ENCODE peak calls at places on chromosomes 13 and 19, in ten cellular contexts. One of them, this sample, is unnamed.

GRCh38 chr19:58406818-58407657 is 1.4 kb upstream of the ZNF584 start:
- DNase-seq in heart right ventricle: no peak
- DNase-seq in GM12865: no peak
- DNase-seq in PC-9: no peak
- DNase-seq in tibial artery: no peak
- DNase-seq in lower lobe of right lung: no peak
- DNase-seq in RWPE2: no peak
- DNase-seq in hepatocyte: peak; percentile 26
- DNase-seq in spleen: no peak
- DNase-seq in fibroblast of mammary gland: peak; percentile 28
- DNase-seq in this sample: no peak

GRCh38 chr19:46478356-46478986 is 7.1 kb upstream of the PNMA8A start:
- DNase-seq in heart right ventricle: no peak
- DNase-seq in GM12865: peak; percentile 38
- DNase-seq in PC-9: no peak
- DNase-seq in tibial artery: no peak
- DNase-seq in lower lobe of right lung: no peak
- DNase-seq in RWPE2: no peak
- DNase-seq in hepatocyte: no peak
- DNase-seq in spleen: no peak
- DNase-seq in fibroblast of mammary gland: peak; percentile 77
- DNase-seq in this sample: no peak

GRCh38 chr13:73429691-73430090 is 370.9 kb downstream of the KLF5 start:
- DNase-seq in heart right ventricle: no peak
- DNase-seq in GM12865: no peak
- DNase-seq in PC-9: peak; percentile 21
- DNase-seq in tibial artery: no peak
- DNase-seq in lower lobe of right lung: no peak
- DNase-seq in RWPE2: no peak
- DNase-seq in hepatocyte: no peak
- DNase-seq in spleen: no peak
- DNase-seq in fibroblast of mammary gland: peak; percentile 28
- DNase-seq in this sample: peak; percentile 4

GRCh38 chr13:45833663-45834062 is 17.9 kb downstream of the SIAH3 start:
- DNase-seq in heart right ventricle: peak; percentile 56
- DNase-seq in GM12865: no peak
- DNase-seq in PC-9: peak; percentile 39
- DNase-seq in tibial artery: no peak
- DNase-seq in lower lobe of right lung: no peak
- DNase-seq in RWPE2: no peak
- DNase-seq in hepatocyte: peak; percentile 57
- DNase-seq in spleen: no peak
- DNase-seq in fibroblast of mammary gland: peak; percentile 40
- DNase-seq in this sample: peak; percentile 9

GRCh38 chr19:21468791-21469190 is 36.6 kb upstream of the ZNF429 start:
- DNase-seq in heart right ventricle: no peak
- DNase-seq in GM12865: no peak
- DNase-seq in PC-9: no peak
- DNase-seq in tibial artery: no peak
- DNase-seq in lower lobe of right lung: no peak
- DNase-seq in RWPE2: no peak
- DNase-seq in hepatocyte: no peak
- DNase-seq in spleen: peak; percentile 43
- DNase-seq in fibroblast of mammary gland: no peak
- DNase-seq in this sample: no peak

GRCh38 chr13:27101847-27102246 is 69.8 kb downstream of the USP12 start:
- DNase-seq in heart right ventricle: no peak
- DNase-seq in GM12865: no peak
- DNase-seq in PC-9: no peak
- DNase-seq in tibial artery: no peak
- DNase-seq in lower lobe of right lung: no peak
- DNase-seq in RWPE2: no peak
- DNase-seq in hepatocyte: no peak
- DNase-seq in spleen: no peak
- DNase-seq in fibroblast of mammary gland: no peak
- DNase-seq in this sample: no peak

GRCh38 chr13:27283906-27284523 is 13.4 kb downstream of the RASL11A start:
- DNase-seq in heart right ventricle: no peak
- DNase-seq in GM12865: peak; percentile 51
- DNase-seq in PC-9: peak; percentile 46
- DNase-seq in tibial artery: peak; percentile 37
- DNase-seq in lower lobe of right lung: no peak
- DNase-seq in RWPE2: no peak
- DNase-seq in hepatocyte: no peak
- DNase-seq in spleen: no peak
- DNase-seq in fibroblast of mammary gland: peak; percentile 44
- DNase-seq in this sample: peak; percentile 47

GRCh38 chr19:31504221-31504620 is 155.0 kb upstream of the TSHZ3 start:
- DNase-seq in heart right ventricle: no peak
- DNase-seq in GM12865: no peak
- DNase-seq in PC-9: no peak
- DNase-seq in tibial artery: no peak
- DNase-seq in lower lobe of right lung: no peak
- DNase-seq in RWPE2: peak; percentile 9
- DNase-seq in hepatocyte: no peak
- DNase-seq in spleen: no peak
- DNase-seq in fibroblast of mammary gland: no peak
- DNase-seq in this sample: no peak

GRCh38 chr19:35805518-35806102 is 7.0 kb downstream of the PRODH2 start:
- DNase-seq in heart right ventricle: no peak
- DNase-seq in GM12865: no peak
- DNase-seq in PC-9: no peak
- DNase-seq in tibial artery: no peak
- DNase-seq in lower lobe of right lung: no peak
- DNase-seq in RWPE2: no peak
- DNase-seq in hepatocyte: no peak
- DNase-seq in spleen: no peak
- DNase-seq in fibroblast of mammary gland: no peak
- DNase-seq in this sample: no peak

GRCh38 chr13:35378939-35379338 is 97.5 kb downstream of the MAB21L1 start:
- DNase-seq in heart right ventricle: no peak
- DNase-seq in GM12865: no peak
- DNase-seq in PC-9: no peak
- DNase-seq in tibial artery: no peak
- DNase-seq in lower lobe of right lung: no peak
- DNase-seq in RWPE2: no peak
- DNase-seq in hepatocyte: no peak
- DNase-seq in spleen: no peak
- DNase-seq in fibroblast of mammary gland: peak; percentile 8
- DNase-seq in this sample: peak; percentile 2

GRCh38 chr19:18660051-18660910 is 23.2 kb upstream of the CRTC1 start:
- DNase-seq in heart right ventricle: peak; percentile 69
- DNase-seq in GM12865: no peak
- DNase-seq in PC-9: peak; percentile 68
- DNase-seq in tibial artery: peak; percentile 86
- DNase-seq in lower lobe of right lung: peak; percentile 69
- DNase-seq in RWPE2: peak; percentile 60
- DNase-seq in hepatocyte: no peak
- DNase-seq in spleen: no peak
- DNase-seq in fibroblast of mammary gland: peak; percentile 81
- DNase-seq in this sample: peak; percentile 80

GRCh38 chr19:16295071-16295470 is 29.6 kb upstream of the KLF2 start:
- DNase-seq in heart right ventricle: no peak
- DNase-seq in GM12865: no peak
- DNase-seq in PC-9: peak; percentile 7
- DNase-seq in tibial artery: no peak
- DNase-seq in lower lobe of right lung: no peak
- DNase-seq in RWPE2: no peak
- DNase-seq in hepatocyte: peak; percentile 29
- DNase-seq in spleen: no peak
- DNase-seq in fibroblast of mammary gland: no peak
- DNase-seq in this sample: peak; percentile 41

GRCh38 chr19:51339313-51339686 is 2.6 kb downstream of the VSIG10L start:
- DNase-seq in heart right ventricle: no peak
- DNase-seq in GM12865: no peak
- DNase-seq in PC-9: no peak
- DNase-seq in tibial artery: no peak
- DNase-seq in lower lobe of right lung: no peak
- DNase-seq in RWPE2: no peak
- DNase-seq in hepatocyte: peak; percentile 66
- DNase-seq in spleen: no peak
- DNase-seq in fibroblast of mammary gland: no peak
- DNase-seq in this sample: no peak

GRCh38 chr19:51337861-51338562 is 3.9 kb downstream of the VSIG10L start:
- DNase-seq in heart right ventricle: no peak
- DNase-seq in GM12865: no peak
- DNase-seq in PC-9: no peak
- DNase-seq in tibial artery: no peak
- DNase-seq in lower lobe of right lung: no peak
- DNase-seq in RWPE2: no peak
- DNase-seq in hepatocyte: no peak
- DNase-seq in spleen: no peak
- DNase-seq in fibroblast of mammary gland: no peak
- DNase-seq in this sample: no peak

GRCh38 chr19:51341066-51341465 is 873 bp downstream of the VSIG10L start:
- DNase-seq in heart right ventricle: no peak
- DNase-seq in GM12865: no peak
- DNase-seq in PC-9: no peak
- DNase-seq in tibial artery: no peak
- DNase-seq in lower lobe of right lung: no peak
- DNase-seq in RWPE2: no peak
- DNase-seq in hepatocyte: no peak
- DNase-seq in spleen: no peak
- DNase-seq in fibroblast of mammary gland: no peak
- DNase-seq in this sample: no peak

GRCh38 chr19:51338563-51339312 is 3.2 kb downstream of the VSIG10L start:
- DNase-seq in heart right ventricle: peak; percentile 81
- DNase-seq in GM12865: peak; percentile 89
- DNase-seq in PC-9: peak; percentile 85
- DNase-seq in tibial artery: peak; percentile 87
- DNase-seq in lower lobe of right lung: peak; percentile 91
- DNase-seq in RWPE2: no peak
- DNase-seq in hepatocyte: peak; percentile 94
- DNase-seq in spleen: peak; percentile 96
- DNase-seq in fibroblast of mammary gland: peak; percentile 64
- DNase-seq in this sample: peak; percentile 75

GRCh38 chr19:51339687-51340656 is 2.0 kb downstream of the VSIG10L start:
- DNase-seq in heart right ventricle: peak; percentile 97
- DNase-seq in GM12865: peak; percentile 98
- DNase-seq in PC-9: peak; percentile 98
- DNase-seq in tibial artery: peak; percentile 99
- DNase-seq in lower lobe of right lung: peak; percentile 99
- DNase-seq in RWPE2: peak; percentile 98
- DNase-seq in hepatocyte: peak; percentile 99
- DNase-seq in spleen: peak; percentile 98
- DNase-seq in fibroblast of mammary gland: peak; percentile 93
- DNase-seq in this sample: peak; percentile 98
- TF ChIP-seq CTCF in heart right ventricle: no peak
- TF ChIP-seq CTCF in GM12865: peak; percentile 38
- TF ChIP-seq CTCF in PC-9: no peak
- TF ChIP-seq CTCF in tibial artery: no peak
- TF ChIP-seq CTCF in lower lobe of right lung: no peak
- TF ChIP-seq CTCF in RWPE2: no peak
- TF ChIP-seq CTCF in hepatocyte: no peak
- TF ChIP-seq CTCF in spleen: peak; percentile 45
- TF ChIP-seq CTCF in fibroblast of mammary gland: no peak
- TF ChIP-seq CTCF in this sample: no peak

GRCh38 chr19:34135401-34135800 is 36.9 kb upstream of the LSM14A start:
- DNase-seq in heart right ventricle: no peak
- DNase-seq in GM12865: no peak
- DNase-seq in PC-9: no peak
- DNase-seq in tibial artery: no peak
- DNase-seq in lower lobe of right lung: no peak
- DNase-seq in RWPE2: no peak
- DNase-seq in hepatocyte: no peak
- DNase-seq in spleen: no peak
- DNase-seq in fibroblast of mammary gland: no peak
- DNase-seq in this sample: peak; percentile 51
- H3K4me3 ChIP-seq in heart right ventricle: no peak overlapping the region
- H3K4me3 ChIP-seq in GM12865: peak overlapping the region; percentile 97
- H3K4me3 ChIP-seq in PC-9: peak overlapping the region; percentile 100
- H3K4me3 ChIP-seq in tibial artery: no peak overlapping the region
- H3K4me3 ChIP-seq in lower lobe of right lung: peak overlapping the region; percentile 71
- H3K4me3 ChIP-seq in RWPE2: no peak overlapping the region
- H3K4me3 ChIP-seq in hepatocyte: no peak overlapping the region
- H3K4me3 ChIP-seq in spleen: no peak overlapping the region
- H3K4me3 ChIP-seq in fibroblast of mammary gland: no peak overlapping the region
- H3K4me3 ChIP-seq in this sample: no peak overlapping the region

GRCh38 chr19:40603071-40603718 is 2.0 kb downstream of the LTBP4 start:
- DNase-seq in heart right ventricle: no peak
- DNase-seq in GM12865: no peak
- DNase-seq in PC-9: no peak
- DNase-seq in tibial artery: no peak
- DNase-seq in lower lobe of right lung: no peak
- DNase-seq in RWPE2: no peak
- DNase-seq in hepatocyte: peak; percentile 73
- DNase-seq in spleen: no peak
- DNase-seq in fibroblast of mammary gland: no peak
- DNase-seq in this sample: peak; percentile 77

GRCh38 chr19:40599331-40600085 is 1.7 kb upstream of the LTBP4 start:
- DNase-seq in heart right ventricle: peak; percentile 54
- DNase-seq in GM12865: no peak
- DNase-seq in PC-9: no peak
- DNase-seq in tibial artery: peak; percentile 45
- DNase-seq in lower lobe of right lung: no peak
- DNase-seq in RWPE2: no peak
- DNase-seq in hepatocyte: no peak
- DNase-seq in spleen: no peak
- DNase-seq in fibroblast of mammary gland: no peak
- DNase-seq in this sample: no peak

GRCh38 chr19:40600086-40600917 is 867 bp upstream of the LTBP4 start:
- DNase-seq in heart right ventricle: peak; percentile 70
- DNase-seq in GM12865: no peak
- DNase-seq in PC-9: no peak
- DNase-seq in tibial artery: peak; percentile 58
- DNase-seq in lower lobe of right lung: no peak
- DNase-seq in RWPE2: no peak
- DNase-seq in hepatocyte: no peak
- DNase-seq in spleen: no peak
- DNase-seq in fibroblast of mammary gland: no peak
- DNase-seq in this sample: no peak

GRCh38 chr19:40598918-40599307 is 2.3 kb upstream of the LTBP4 start:
- DNase-seq in heart right ventricle: no peak
- DNase-seq in GM12865: no peak
- DNase-seq in PC-9: no peak
- DNase-seq in tibial artery: no peak
- DNase-seq in lower lobe of right lung: no peak
- DNase-seq in RWPE2: no peak
- DNase-seq in hepatocyte: no peak
- DNase-seq in spleen: no peak
- DNase-seq in fibroblast of mammary gland: no peak
- DNase-seq in this sample: no peak

GRCh38 chr19:40601061-40601973 is at the start of gene LTBP4:
- DNase-seq in heart right ventricle: peak; percentile 75
- DNase-seq in GM12865: no peak
- DNase-seq in PC-9: no peak
- DNase-seq in tibial artery: peak; percentile 56
- DNase-seq in lower lobe of right lung: no peak
- DNase-seq in RWPE2: no peak
- DNase-seq in hepatocyte: peak; percentile 74
- DNase-seq in spleen: peak; percentile 82
- DNase-seq in fibroblast of mammary gland: no peak
- DNase-seq in this sample: peak; percentile 31
- TF ChIP-seq CTCF in heart right ventricle: no peak
- TF ChIP-seq CTCF in GM12865: no peak
- TF ChIP-seq CTCF in PC-9: no peak
- TF ChIP-seq CTCF in tibial artery: peak; percentile 9
- TF ChIP-seq CTCF in lower lobe of right lung: peak; percentile 14
- TF ChIP-seq CTCF in RWPE2: no peak
- TF ChIP-seq CTCF in hepatocyte: peak; percentile 19
- TF ChIP-seq CTCF in spleen: no peak
- TF ChIP-seq CTCF in fibroblast of mammary gland: no peak
- TF ChIP-seq CTCF in this sample: peak; percentile 2

GRCh38 chr19:56543776-56544175 is 5.0 kb downstream of the ZFP28 start:
- DNase-seq in heart right ventricle: no peak
- DNase-seq in GM12865: no peak
- DNase-seq in PC-9: no peak
- DNase-seq in tibial artery: no peak
- DNase-seq in lower lobe of right lung: no peak
- DNase-seq in RWPE2: no peak
- DNase-seq in hepatocyte: no peak
- DNase-seq in spleen: no peak
- DNase-seq in fibroblast of mammary gland: no peak
- DNase-seq in this sample: no peak

GRCh38 chr19:56547535-56547934 is 8.8 kb downstream of the ZFP28 start:
- DNase-seq in heart right ventricle: no peak
- DNase-seq in GM12865: no peak
- DNase-seq in PC-9: no peak
- DNase-seq in tibial artery: no peak
- DNase-seq in lower lobe of right lung: no peak
- DNase-seq in RWPE2: no peak
- DNase-seq in hepatocyte: no peak
- DNase-seq in spleen: no peak
- DNase-seq in fibroblast of mammary gland: no peak
- DNase-seq in this sample: no peak
- H3K4me3 ChIP-seq in heart right ventricle: no peak overlapping the region
- H3K4me3 ChIP-seq in GM12865: no peak overlapping the region
- H3K4me3 ChIP-seq in PC-9: no peak overlapping the region
- H3K4me3 ChIP-seq in tibial artery: no peak overlapping the region
- H3K4me3 ChIP-seq in lower lobe of right lung: no peak overlapping the region
- H3K4me3 ChIP-seq in RWPE2: no peak overlapping the region
- H3K4me3 ChIP-seq in hepatocyte: no peak overlapping the region
- H3K4me3 ChIP-seq in spleen: no peak overlapping the region
- H3K4me3 ChIP-seq in fibroblast of mammary gland: no peak overlapping the region
- H3K4me3 ChIP-seq in this sample: no peak overlapping the region